ENCODE peak calls at places on chromosome X, in ten cellular contexts. Y, Z, J, T, E, V, A, S, M and U are unnamed samples.

GRCh38 chrX:51420610-51421009 is 75.8 kb downstream of the NUDT11 start:
- DNase-seq in A (no peak), Y (peak; percentile 1), M (peak; percentile 31), E (peak; percentile 60), S (no peak), J (peak; percentile 36), Z (no peak), T (peak; percentile 19), V (no peak), U (peak; percentile 35)

GRCh38 chrX:113726898-113727297 is 857.0 kb upstream of the HTR2C start:
- DNase-seq in J (no peak), M (no peak), T (no peak), S (no peak), V (no peak), A (no peak), Y (no peak), Z (no peak), E (no peak), U (no peak)

GRCh38 chrX:16870861-16871584 is 861 bp upstream of the RBBP7 start:
- DNase-seq in T (peak; percentile 18), M (no peak), V (peak; percentile 15), Z (peak; percentile 26), A (no peak), Y (no peak), J (peak; percentile 36), E (no peak), S (no peak), U (no peak)

GRCh38 chrX:71301195-71301924 is at the start of gene ITGB1BP2:
- DNase-seq in A (no peak), T (no peak), Z (peak; percentile 23), J (no peak), S (no peak), E (peak; percentile 56), Y (no peak), V (peak; percentile 31), M (peak; percentile 21), U (peak; percentile 1)

GRCh38 chrX:13533726-13534125 is 35.7 kb upstream of the EGFL6 start:
- DNase-seq in T (no peak), Z (no peak), S (no peak), E (no peak), J (no peak), Y (no peak), V (no peak), A (no peak), M (no peak), U (no peak)

GRCh38 chrX:10103023-10103422 is 53.8 kb upstream of the CLCN4 start:
- DNase-seq in E (peak; percentile 67), Z (no peak), Y (no peak), V (no peak), T (peak; percentile 29), S (no peak), J (no peak), M (no peak), A (no peak), U (no peak)

GRCh38 chrX:95076449-95076848 is 1402.4 kb downstream of the FAM133A start:
- DNase-seq in Z (no peak), J (peak; percentile 26), Y (no peak), V (no peak), A (no peak), M (no peak), E (peak; percentile 48), T (no peak), S (no peak), U (no peak)

GRCh38 chrX:123308663-123309062 is 124.6 kb downstream of the GRIA3 start:
- DNase-seq in A (no peak), E (no peak), Z (no peak), M (no peak), T (no peak), Y (no peak), V (no peak), S (no peak), J (no peak), U (peak; percentile 15)

GRCh38 chrX:23662853-23663252 is 4.4 kb upstream of the PRDX4 start:
- DNase-seq in J (peak; percentile 51), E (peak; percentile 21), Y (peak; percentile 34), M (no peak), Z (no peak), T (no peak), A (no peak), S (no peak), V (no peak), U (no peak)

GRCh38 chrX:2497961-2498780 is 2.6 kb downstream of the DHRSX start:
- DNase-seq in T (peak; percentile 66), M (peak; percentile 44), Y (no peak), A (no peak), E (peak; percentile 52), S (peak; percentile 27), Z (no peak), V (no peak), J (no peak), U (no peak)

GRCh38 chrX:29671426-29671825 is 543.9 kb upstream of the MAGEB2 start:
- DNase-seq in M (no peak), A (no peak), E (peak; percentile 70), Z (no peak), J (no peak), S (no peak), Y (no peak), V (no peak), T (no peak), U (peak; percentile 39)

GRCh38 chrX:124239911-124240310 is 92.5 kb upstream of the TEX13D start:
- DNase-seq in J (peak; percentile 71), V (no peak), A (no peak), Z (no peak), T (no peak), E (no peak), Y (no peak), M (no peak), S (no peak), U (no peak)

GRCh38 chrX:24925430-24925829 is 90.3 kb downstream of the ARX start:
- DNase-seq in A (no peak), T (no peak), Y (no peak), V (no peak), Z (no peak), M (no peak), E (peak; percentile 30), S (no peak), J (no peak), U (no peak)

GRCh38 chrX:129606918-129607317 is 47.8 kb downstream of the APLN start:
- DNase-seq in A (peak; percentile 31), Z (peak; percentile 57), T (peak; percentile 66), J (peak; percentile 49), Y (no peak), S (peak; percentile 74), V (peak; percentile 40), E (peak; percentile 63), M (peak; percentile 51), U (peak; percentile 24)

GRCh38 chrX:1685460-1685859 is 70.6 kb downstream of the ASMT start:
- DNase-seq in Y (no peak), A (no peak), Z (no peak), J (no peak), M (no peak), V (no peak), S (no peak), E (no peak), T (no peak), U (no peak)

GRCh38 chrX:133981908-133982307 is 3.5 kb downstream of the GPC3 start:
- DNase-seq in A (no peak), J (no peak), V (no peak), T (no peak), E (no peak), M (no peak), Z (no peak), Y (no peak), S (no peak), U (no peak)

GRCh38 chrX:133984857-133985163 is 584 bp downstream of the GPC3 start:
- DNase-seq in Y (no peak), M (no peak), S (no peak), V (no peak), Z (peak; percentile 16), E (no peak), A (no peak), J (no peak), T (no peak), U (no peak)

GRCh38 chrX:133983974-133984578 is 1.3 kb downstream of the GPC3 start:
- DNase-seq in T (no peak), A (no peak), M (no peak), Y (no peak), S (no peak), Z (no peak), E (no peak), V (no peak), J (no peak), U (no peak)

GRCh38 chrX:133985164-133986007 is at the start of gene GPC3:
- DNase-seq in M (no peak), Z (peak; percentile 47), T (peak; percentile 43), S (peak; percentile 27), Y (no peak), A (peak; percentile 2), V (peak; percentile 16), E (peak; percentile 20), J (no peak), U (peak; percentile 1)

GRCh38 chrX:133983243-133983973 is 2.0 kb downstream of the GPC3 start:
- DNase-seq in Z (no peak), J (no peak), M (no peak), V (no peak), A (no peak), E (no peak), S (no peak), T (no peak), Y (no peak), U (no peak)
- H3K4me3 ChIP-seq in Z (no peak overlapping the region), J (no peak overlapping the region), M (no peak overlapping the region), V (no peak overlapping the region), A (no peak overlapping the region), E (no peak overlapping the region), S (no peak overlapping the region), T (no peak overlapping the region), Y (no peak overlapping the region), U (no peak overlapping the region)

GRCh38 chrX:153412746-153413720 is 1.8 kb downstream of the ZFP92 start:
- DNase-seq in J (no peak), Z (no peak), Y (no peak), E (peak; percentile 20), S (no peak), M (no peak), A (no peak), V (no peak), T (no peak), U (no peak)
- TF ChIP-seq CTCF in J (no peak), Z (peak; percentile 28), Y (peak; percentile 12), E (peak; percentile 33), S (no peak), M (no peak), A (no peak), V (no peak), T (no peak), U (peak; percentile 12)

DNA sequence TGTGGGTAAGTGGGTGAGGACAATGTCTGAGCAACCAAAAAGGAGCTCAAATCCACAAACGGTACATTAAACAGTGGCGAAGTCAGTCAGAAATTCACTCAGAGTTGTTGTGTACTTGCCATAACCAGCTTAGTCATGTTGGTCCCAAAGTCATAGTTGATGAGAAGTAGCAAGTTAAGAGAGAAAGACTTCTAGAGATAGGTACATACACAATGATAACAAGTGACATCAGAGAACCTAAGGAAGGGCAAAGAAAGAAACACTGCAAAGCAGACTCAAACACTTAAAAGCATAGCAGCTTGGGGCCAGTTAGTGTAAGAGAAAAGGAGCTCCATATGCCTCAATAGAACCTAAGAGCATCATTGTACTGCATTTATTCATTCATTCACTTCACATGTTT is 30.2 kb downstream of the DYNLT3 start:
- DNase-seq in M (no peak), A (no peak), Y (no peak), S (no peak), T (no peak), J (peak; percentile 7), E (no peak), Z (no peak), V (no peak), U (no peak)
- H3K4me3 ChIP-seq in M (no peak overlapping the region), A (no peak overlapping the region), Y (no peak overlapping the region), S (no peak overlapping the region), T (no peak overlapping the region), J (no peak overlapping the region), E (no peak overlapping the region), Z (no peak overlapping the region), V (no peak overlapping the region), U (no peak overlapping the region)

GRCh38 chrX:28659269-28659668 is 72.0 kb downstream of the IL1RAPL1 start:
- DNase-seq in M (no peak), V (no peak), J (peak; percentile 3), S (no peak), Z (no peak), E (no peak), Y (no peak), A (no peak), T (no peak), U (no peak)
- TF ChIP-seq CTCF in M (no peak), V (no peak), J (peak; percentile 26), S (peak; percentile 8), Z (no peak), E (peak; percentile 16), Y (peak; percentile 6), A (no peak), T (no peak), U (peak; percentile 25)